ENCODE peak calls at places on chromosomes 4 and X, in four cellular contexts. One of them, this sample, is unnamed. For H3K36me3, the result is how much of the 10 kb centered on the place peaks cover.

GRCh38 chr4:16199132-16199531 is 27.1 kb downstream of the TAPT1 start:
- DNase-seq in Peyer's patch: no peak
- DNase-seq in spleen: no peak
- DNase-seq in K562: no peak
- DNase-seq in this sample: no peak

GRCh38 chr4:99507762-99508161 is 3.1 kb upstream of the C4orf17 start:
- DNase-seq in Peyer's patch: no peak
- DNase-seq in spleen: no peak
- DNase-seq in K562: no peak
- DNase-seq in this sample: no peak

GRCh38 chrX:10040961-10041360 is 73.8 kb downstream of the CLDN34 start:
- DNase-seq in Peyer's patch: no peak
- DNase-seq in K562: no peak
- DNase-seq in spleen: no peak
- DNase-seq in this sample: no peak

GRCh38 chr4:16034010-16034829 is 49.6 kb downstream of the PROM1 start:
- DNase-seq in spleen: no peak
- DNase-seq in K562: no peak
- DNase-seq in Peyer's patch: no peak
- DNase-seq in this sample: no peak

GRCh38 chr4:183797445-183798248 is 107.5 kb upstream of the STOX2 start:
- DNase-seq in K562: no peak
- DNase-seq in spleen: peak
- DNase-seq in Peyer's patch: no peak
- DNase-seq in this sample: peak

GRCh38 chrX:120310861-120311631 is at the start of gene TMEM255A:
- DNase-seq in spleen: peak
- DNase-seq in K562: no peak
- DNase-seq in Peyer's patch: peak
- DNase-seq in this sample: no peak

GRCh38 chrX:153643431-153644351 is 3.3 kb upstream of the DUSP9 start:
- DNase-seq in spleen: peak
- DNase-seq in Peyer's patch: peak
- DNase-seq in K562: peak
- DNase-seq in this sample: no peak

GRCh38 chr4:7959066-7959465 is 19.4 kb upstream of the AFAP1 start:
- DNase-seq in spleen: peak
- DNase-seq in K562: no peak
- DNase-seq in Peyer's patch: no peak
- DNase-seq in this sample: no peak

GRCh38 chrX:137195296-137195695 is 161.5 kb upstream of the GPR101 start:
- DNase-seq in K562: no peak
- DNase-seq in Peyer's patch: no peak
- DNase-seq in spleen: no peak
- DNase-seq in this sample: no peak

GRCh38 chr4:160836431-160836830 is 1327.4 kb downstream of the FSTL5 start:
- DNase-seq in Peyer's patch: no peak
- DNase-seq in spleen: no peak
- DNase-seq in K562: no peak
- DNase-seq in this sample: no peak

GRCh38 chrX:56803849-56804681 is 75.0 kb downstream of the NBDY start:
- DNase-seq in K562: no peak
- DNase-seq in spleen: peak
- DNase-seq in Peyer's patch: no peak
- DNase-seq in this sample: peak

GRCh38 chr4:66585767-66586166 is 915.5 kb upstream of the EPHA5 start:
- DNase-seq in Peyer's patch: no peak
- DNase-seq in K562: no peak
- DNase-seq in spleen: no peak
- DNase-seq in this sample: no peak

GRCh38 chrX:28590394-28590793 is 3.1 kb downstream of the IL1RAPL1 start:
- DNase-seq in K562: no peak
- DNase-seq in Peyer's patch: no peak
- DNase-seq in spleen: no peak
- DNase-seq in this sample: no peak

GRCh38 chrX:121258545-121258944 is 211.1 kb downstream of the GLUD2 start:
- DNase-seq in Peyer's patch: no peak
- DNase-seq in K562: no peak
- DNase-seq in spleen: no peak
- DNase-seq in this sample: no peak

GRCh38 chr4:81214518-81215218 is 354 bp downstream of the PRKG2 start:
- DNase-seq in K562: no peak
- DNase-seq in spleen: peak
- DNase-seq in Peyer's patch: no peak
- DNase-seq in this sample: peak

GRCh38 chrX:43269201-43269600 is 386.9 kb upstream of the MAOA start:
- DNase-seq in K562: no peak
- DNase-seq in Peyer's patch: no peak
- DNase-seq in spleen: no peak
- DNase-seq in this sample: no peak

GRCh38 chr4:74934016-74934821 is 1.3 kb downstream of the PARM1 start:
- DNase-seq in Peyer's patch: peak
- DNase-seq in spleen: peak
- DNase-seq in K562: no peak
- DNase-seq in this sample: peak

GRCh38 chr4:140309124-140309870 is 64.1 kb upstream of the SCOC start:
- DNase-seq in K562: no peak
- DNase-seq in Peyer's patch: no peak
- DNase-seq in spleen: no peak
- DNase-seq in this sample: no peak

GRCh38 chrX:49247916-49248811 is 12.9 kb downstream of the CCDC22 start:
- DNase-seq in Peyer's patch: no peak
- DNase-seq in spleen: no peak
- DNase-seq in K562: no peak
- DNase-seq in this sample: no peak

GRCh38 chr4:107689912-107690587 is 30.0 kb downstream of the PAPSS1 start:
- DNase-seq in spleen: no peak
- DNase-seq in K562: no peak
- DNase-seq in Peyer's patch: no peak
- DNase-seq in this sample: no peak

GRCh38 chr4:140186651-140187315 is 32.8 kb upstream of the MAML3 start:
- DNase-seq in K562: no peak
- DNase-seq in Peyer's patch: peak
- DNase-seq in spleen: no peak
- DNase-seq in this sample: no peak

GRCh38 chr4:152115794-152116193 is 355.0 kb upstream of the GATB start:
- DNase-seq in K562: no peak
- DNase-seq in spleen: no peak
- DNase-seq in Peyer's patch: peak
- DNase-seq in this sample: no peak

GRCh38 chrX:20519077-20519617 is 252.4 kb upstream of the RPS6KA3 start:
- DNase-seq in spleen: no peak
- DNase-seq in Peyer's patch: no peak
- DNase-seq in K562: no peak
- DNase-seq in this sample: no peak

GRCh38 chrX:134294548-134294947 is 57.6 kb downstream of the CCDC160 start:
- DNase-seq in spleen: no peak
- DNase-seq in K562: no peak
- DNase-seq in Peyer's patch: no peak
- DNase-seq in this sample: no peak

GRCh38 chrX:117752745-117753144 is 363.9 kb downstream of the KLHL13 start:
- DNase-seq in spleen: no peak
- DNase-seq in K562: no peak
- DNase-seq in Peyer's patch: no peak
- DNase-seq in this sample: no peak

GRCh38 chr4:36283912-36284465 is 2.6 kb downstream of the DTHD1 start:
- DNase-seq in K562: no peak
- DNase-seq in spleen: no peak
- DNase-seq in Peyer's patch: no peak
- DNase-seq in this sample: no peak

GRCh38 chr4:122898370-122899150 is 23.8 kb downstream of the NUDT6 start:
- DNase-seq in Peyer's patch: no peak
- DNase-seq in K562: no peak
- DNase-seq in spleen: no peak
- DNase-seq in this sample: no peak

GRCh38 chr4:27702710-27703431 is 842.2 kb downstream of the STIM2 start:
- DNase-seq in Peyer's patch: no peak
- DNase-seq in spleen: no peak
- DNase-seq in K562: no peak
- DNase-seq in this sample: no peak

GRCh38 chr4:182510836-182511235 is 267.6 kb downstream of the TENM3 start:
- DNase-seq in K562: no peak
- DNase-seq in Peyer's patch: no peak
- DNase-seq in spleen: no peak
- DNase-seq in this sample: no peak

GRCh38 chrX:15877380-15877779 is 22.8 kb upstream of the AP1S2 start:
- DNase-seq in K562: no peak
- DNase-seq in spleen: no peak
- DNase-seq in Peyer's patch: no peak
- DNase-seq in this sample: no peak

GRCh38 chr4:101163936-101164335 is 183.4 kb downstream of the PPP3CA start:
- DNase-seq in K562: no peak
- DNase-seq in spleen: no peak
- DNase-seq in Peyer's patch: no peak
- DNase-seq in this sample: no peak

GRCh38 chr4:88137112-88137511 is 21.3 kb downstream of the ABCG2 start:
- DNase-seq in Peyer's patch: no peak
- DNase-seq in K562: no peak
- DNase-seq in spleen: no peak
- DNase-seq in this sample: no peak

GRCh38 chrX:24168807-24169206 is 19.3 kb downstream of the ZFX start:
- DNase-seq in spleen: no peak
- DNase-seq in Peyer's patch: no peak
- DNase-seq in K562: no peak
- DNase-seq in this sample: no peak

GRCh38 chr4:93407493-93408275 is 420.9 kb upstream of the ATOH1 start:
- DNase-seq in spleen: no peak
- DNase-seq in Peyer's patch: no peak
- DNase-seq in K562: no peak
- DNase-seq in this sample: no peak

GRCh38 chrX:134624046-134624430 is 34.2 kb downstream of the PLAC1 start:
- DNase-seq in Peyer's patch: no peak
- DNase-seq in spleen: no peak
- DNase-seq in K562: no peak
- DNase-seq in this sample: no peak

DNA sequence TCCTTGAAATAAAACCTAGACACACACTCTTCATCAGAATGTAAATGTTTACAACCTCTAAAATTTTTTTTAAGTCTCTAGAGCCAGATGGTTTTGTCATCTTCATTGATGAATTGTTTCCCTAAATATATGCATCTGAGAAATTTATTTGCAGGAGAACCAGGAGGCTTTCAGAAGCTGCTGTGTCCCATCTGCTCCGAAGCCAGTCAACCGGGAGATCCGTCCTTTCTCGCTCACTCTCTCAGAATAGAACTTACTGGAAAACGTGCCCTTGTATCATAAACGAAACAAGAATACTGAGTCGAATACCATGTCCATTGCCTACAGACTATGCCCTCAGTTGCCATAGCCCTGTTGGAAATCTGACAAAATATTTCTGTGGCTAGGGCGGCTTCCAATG is 103.5 kb downstream of the SLC34A2 start:
- DNase-seq in spleen: no peak
- DNase-seq in K562: no peak
- DNase-seq in Peyer's patch: no peak
- DNase-seq in this sample: no peak
- H3K36me3 ChIP-seq in spleen: half or more
- H3K36me3 ChIP-seq in K562: under half
- H3K36me3 ChIP-seq in Peyer's patch: under half
- H3K36me3 ChIP-seq in this sample: under half

GRCh38 chr4:1691737-1692373 is 7.7 kb upstream of the FAM53A start:
- DNase-seq in K562: no peak
- DNase-seq in Peyer's patch: no peak
- DNase-seq in spleen: no peak
- DNase-seq in this sample: no peak
- H3K36me3 ChIP-seq in K562: half or more
- H3K36me3 ChIP-seq in Peyer's patch: under half
- H3K36me3 ChIP-seq in spleen: half or more
- H3K36me3 ChIP-seq in this sample: under half

DNA sequence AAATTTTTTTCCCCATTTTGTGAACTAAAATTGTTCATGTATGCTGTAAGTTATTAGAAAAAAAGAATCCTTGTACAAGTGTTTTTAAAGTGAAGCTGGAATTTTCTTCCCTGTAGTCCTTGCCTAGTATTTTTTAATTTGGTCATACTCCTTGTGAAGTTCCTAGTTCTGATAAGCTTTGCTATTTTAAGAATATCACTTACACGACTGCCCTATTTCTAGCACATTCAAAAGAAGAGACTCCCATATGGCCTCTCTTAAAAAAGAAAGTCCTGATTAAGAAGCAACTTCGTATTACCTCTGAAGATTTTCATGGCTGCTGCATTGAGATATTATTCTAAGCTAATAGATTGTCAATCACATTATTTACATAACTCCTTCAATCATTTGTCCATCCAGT is 87.2 kb downstream of the KLHL8 start:
- DNase-seq in spleen: no peak
- DNase-seq in Peyer's patch: no peak
- DNase-seq in K562: no peak
- DNase-seq in this sample: no peak
- H3K36me3 ChIP-seq in spleen: half or more
- H3K36me3 ChIP-seq in Peyer's patch: under half
- H3K36me3 ChIP-seq in K562: half or more
- H3K36me3 ChIP-seq in this sample: under half

GRCh38 chr4:39201963-39202362 is 19.6 kb downstream of the WDR19 start:
- DNase-seq in K562: no peak
- DNase-seq in Peyer's patch: no peak
- DNase-seq in spleen: no peak
- DNase-seq in this sample: no peak

GRCh38 chr4:39205476-39205875 is 23.1 kb downstream of the WDR19 start:
- DNase-seq in Peyer's patch: no peak
- DNase-seq in K562: no peak
- DNase-seq in spleen: no peak
- DNase-seq in this sample: no peak

GRCh38 chr4:39204543-39204942 is 22.2 kb downstream of the WDR19 start:
- DNase-seq in K562: no peak
- DNase-seq in spleen: no peak
- DNase-seq in Peyer's patch: no peak
- DNase-seq in this sample: no peak

GRCh38 chr4:39205000-39205399 is 22.7 kb downstream of the WDR19 start:
- DNase-seq in Peyer's patch: no peak
- DNase-seq in spleen: no peak
- DNase-seq in K562: no peak
- DNase-seq in this sample: no peak
- H3K36me3 ChIP-seq in Peyer's patch: under half
- H3K36me3 ChIP-seq in spleen: half or more
- H3K36me3 ChIP-seq in K562: under half
- H3K36me3 ChIP-seq in this sample: under half

GRCh38 chr4:6824071-6824470 is 41.5 kb downstream of the KIAA0232 start:
- DNase-seq in spleen: no peak
- DNase-seq in Peyer's patch: no peak
- DNase-seq in K562: no peak
- DNase-seq in this sample: no peak
- H3K36me3 ChIP-seq in spleen: half or more
- H3K36me3 ChIP-seq in Peyer's patch: under half
- H3K36me3 ChIP-seq in K562: under half
- H3K36me3 ChIP-seq in this sample: under half

DNA sequence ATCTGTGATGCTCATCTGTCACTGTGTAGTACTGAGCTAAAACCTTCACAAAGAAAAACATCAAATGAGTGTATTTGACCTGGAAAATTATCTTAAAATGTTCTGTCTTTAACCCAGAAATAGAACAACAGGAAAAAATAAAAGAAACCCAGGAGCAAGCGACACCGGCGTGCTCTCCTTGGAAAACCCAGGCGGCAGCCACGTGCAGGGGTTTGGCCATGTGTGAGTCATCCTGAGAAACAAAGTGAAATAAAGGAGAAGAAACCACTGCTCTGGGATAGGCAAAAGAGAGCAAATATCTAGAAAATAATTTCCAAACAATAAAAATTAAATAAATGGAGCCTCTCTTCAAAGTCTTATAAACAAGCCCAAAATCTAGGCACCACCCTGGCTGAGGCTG is 20.0 kb upstream of the TMEM128 start:
- DNase-seq in spleen: no peak
- DNase-seq in Peyer's patch: no peak
- DNase-seq in K562: no peak
- DNase-seq in this sample: no peak
- H3K36me3 ChIP-seq in spleen: half or more
- H3K36me3 ChIP-seq in Peyer's patch: under half
- H3K36me3 ChIP-seq in K562: half or more
- H3K36me3 ChIP-seq in this sample: under half